ENCODE peak calls at places on chromosomes 5 and 9, in seven cellular contexts. K, V, D, H, R, C and A are unnamed samples.

GRCh38 chr9:2623046-2623865 is 1.7 kb downstream of the VLDLR start:
- DNase-seq in K (peak; percentile 65), V (peak; percentile 80), D (no peak), H (peak; percentile 49), R (peak; percentile 78), C (peak; percentile 23), A (peak; percentile 32)

GRCh38 chr9:130557077-130557468 is 22.3 kb upstream of the FUBP3 start:
- DNase-seq in K (no peak), V (no peak), D (no peak), H (no peak), R (no peak), C (no peak), A (no peak)

GRCh38 chr9:1531411-1531903 is 481.3 kb downstream of the DMRT2 start:
- DNase-seq in K (no peak), V (no peak), D (no peak), H (no peak), R (no peak), C (no peak), A (no peak)

GRCh38 chr9:78566948-78567675 is 270.2 kb downstream of the PSAT1 start:
- DNase-seq in K (no peak), V (no peak), D (no peak), H (no peak), R (no peak), C (no peak), A (no peak)

GRCh38 chr9:89954229-89954628 is 349.4 kb downstream of the GADD45G start:
- DNase-seq in K (no peak), V (no peak), D (no peak), H (no peak), R (no peak), C (no peak), A (no peak)

GRCh38 chr5:159768243-159768642 is 148.0 kb upstream of the ADRA1B start:
- DNase-seq in K (no peak), V (no peak), D (no peak), H (no peak), R (no peak), C (no peak), A (no peak)

GRCh38 chr9:133710661-133711427 is 27.3 kb downstream of the SARDH start:
- DNase-seq in K (no peak), V (no peak), D (no peak), H (no peak), R (no peak), C (no peak), A (no peak)

GRCh38 chr5:44603496-44604272 is 205.1 kb upstream of the MRPS30 start:
- DNase-seq in K (no peak), V (no peak), D (no peak), H (no peak), R (no peak), C (no peak), A (no peak)

GRCh38 chr9:21710792-21711191 is 91.6 kb upstream of the MTAP start:
- DNase-seq in K (no peak), V (no peak), D (no peak), H (no peak), R (no peak), C (no peak), A (no peak)

GRCh38 chr5:66828551-66829421 is 232.6 kb downstream of the MAST4 start:
- DNase-seq in K (peak; percentile 14), V (peak; percentile 52), D (peak; percentile 52), H (peak; percentile 58), R (no peak), C (peak; percentile 41), A (no peak)

GRCh38 chr9:26744362-26744965 is 148.1 kb downstream of the CAAP1 start:
- DNase-seq in K (peak; percentile 2), V (no peak), D (no peak), H (no peak), R (no peak), C (no peak), A (no peak)

GRCh38 chr9:70256123-70256551 is 2.6 kb upstream of the SMC5 start:
- DNase-seq in K (no peak), V (no peak), D (no peak), H (no peak), R (no peak), C (peak; percentile 20), A (no peak)

GRCh38 chr5:61184708-61185107 is 22.4 kb upstream of the SMIM15 start:
- DNase-seq in K (no peak), V (no peak), D (no peak), H (no peak), R (no peak), C (no peak), A (no peak)

GRCh38 chr5:7540806-7541205 is 144.9 kb downstream of the ADCY2 start:
- DNase-seq in K (no peak), V (no peak), D (no peak), H (no peak), R (no peak), C (no peak), A (no peak)

GRCh38 chr5:56208681-56209080 is 24.4 kb downstream of the ANKRD55 start:
- DNase-seq in K (no peak), V (no peak), D (no peak), H (no peak), R (no peak), C (no peak), A (no peak)

GRCh38 chr9:132509921-132510874 is 72.2 kb upstream of the BARHL1 start:
- DNase-seq in K (no peak), V (peak; percentile 27), D (no peak), H (no peak), R (no peak), C (no peak), A (no peak)

DNA sequence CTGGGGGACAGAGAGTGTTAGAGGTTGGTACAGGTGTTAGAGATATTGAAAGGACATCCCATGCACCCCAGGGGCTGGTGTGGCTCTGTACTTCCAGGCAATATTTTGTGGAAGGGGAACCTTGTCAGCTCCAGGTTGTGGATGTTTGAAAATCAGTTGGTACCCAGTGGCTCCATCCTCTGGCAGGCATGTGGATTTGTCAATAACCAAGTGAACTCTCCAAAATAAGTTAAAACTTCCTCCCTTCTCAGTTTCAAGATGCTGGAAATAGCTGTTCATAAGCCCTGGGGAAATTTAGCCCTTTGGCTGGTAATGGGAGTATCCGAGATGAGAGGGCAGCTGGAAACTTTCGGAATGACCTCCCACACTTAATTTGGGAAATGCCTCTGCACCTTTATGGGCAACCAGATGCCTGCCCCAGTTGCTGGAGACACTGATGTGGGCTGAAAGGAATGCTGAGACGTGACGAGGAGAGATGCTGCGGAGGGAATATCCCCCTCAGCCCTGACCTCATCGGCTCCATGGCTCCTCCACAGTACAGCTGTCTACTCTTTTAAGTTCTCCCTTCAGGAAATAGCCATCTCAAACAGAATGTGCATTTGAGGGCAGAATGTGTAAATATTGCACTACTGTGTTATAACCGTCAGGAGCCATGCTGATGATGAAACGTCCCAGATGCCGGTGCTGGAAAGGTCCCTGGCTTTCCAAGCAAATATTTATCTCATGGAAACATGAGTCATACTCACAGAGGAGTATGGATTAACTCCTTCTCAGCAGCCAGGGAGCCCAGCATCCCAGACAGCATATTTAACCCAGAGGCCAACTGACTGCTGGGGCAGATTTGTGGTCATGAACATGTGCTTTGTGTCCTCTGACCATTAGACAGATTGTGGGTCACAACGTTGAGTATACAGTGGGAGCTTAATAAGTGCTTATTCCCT is 29.5 kb downstream of the TGFBI start:
- DNase-seq in K (peak; percentile 32), V (peak; percentile 66), D (no peak), H (peak; percentile 56), R (peak; percentile 71), C (peak; percentile 67), A (no peak)
- TF ChIP-seq CTCF in K (no peak), V (peak; percentile 64), D (no peak), H (peak; percentile 39), R (peak; percentile 19), C (no peak), A (peak; percentile 23)

GRCh38 chr9:135961277-135961705 is at the start of gene UBAC1:
- DNase-seq in K (peak; percentile 93), V (peak; percentile 94), D (peak; percentile 96), H (peak; percentile 94), R (peak; percentile 97), C (peak; percentile 93), A (peak; percentile 97)
- TF ChIP-seq CTCF in K (no peak), V (peak; percentile 78), D (peak; percentile 20), H (no peak), R (peak; percentile 32), C (peak; percentile 24), A (peak; percentile 9)

GRCh38 chr9:35161713-35162604 is at the start of gene UNC13B:
- DNase-seq in K (peak; percentile 95), V (peak; percentile 91), D (peak; percentile 78), H (peak; percentile 97), R (peak; percentile 95), C (peak; percentile 97), A (peak; percentile 89)
- TF ChIP-seq CTCF in K (no peak), V (no peak), D (no peak), H (no peak), R (peak; percentile 19), C (no peak), A (no peak)

DNA sequence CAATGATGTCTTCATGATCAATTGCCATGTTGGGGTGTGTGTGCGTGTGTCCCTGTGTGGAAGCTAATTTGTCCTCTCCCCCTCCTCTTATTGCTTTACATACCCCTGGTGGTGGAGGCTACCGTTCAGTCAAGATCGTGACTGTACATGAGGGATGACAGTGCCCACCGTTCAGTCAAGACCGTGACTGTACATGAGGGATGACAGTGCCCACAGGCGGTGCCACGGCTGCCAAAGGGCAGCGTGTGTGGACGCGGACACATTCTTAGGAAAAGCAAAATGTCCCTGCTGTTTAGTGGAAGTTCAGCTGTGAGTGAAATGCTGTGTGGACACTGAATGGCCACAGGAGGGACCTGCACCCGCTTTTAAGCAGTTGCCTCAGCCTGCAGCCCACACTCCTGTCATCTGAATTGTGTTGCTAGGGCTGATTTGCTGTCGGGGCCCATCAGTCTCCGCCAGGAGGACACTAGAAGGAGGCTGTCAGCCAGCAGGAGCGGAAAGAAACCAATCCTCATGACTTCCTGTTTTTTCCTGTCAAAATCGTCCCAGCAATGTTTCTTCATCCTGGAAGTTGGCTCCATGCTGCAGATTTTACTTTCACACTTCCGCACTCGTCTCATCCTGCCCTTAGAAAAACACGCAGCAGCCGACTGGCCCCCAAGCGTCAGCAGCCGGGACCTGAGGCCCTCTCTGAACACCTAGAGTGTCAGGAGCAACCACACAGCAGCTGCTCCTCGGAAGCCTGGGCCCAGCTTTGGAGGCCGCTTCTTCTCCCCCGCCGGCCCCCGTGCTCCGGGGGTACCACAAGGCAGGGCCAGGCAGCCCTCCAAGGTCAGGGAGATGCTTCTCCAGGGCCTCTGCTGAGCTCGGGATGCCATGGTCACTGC is 9.1 kb downstream of the OR2V1 start:
- DNase-seq in K (no peak), V (no peak), D (no peak), H (no peak), R (no peak), C (no peak), A (no peak)
- TF ChIP-seq CTCF in K (no peak), V (no peak), D (no peak), H (no peak), R (no peak), C (no peak), A (no peak)